ENCODE peak calls at places on chromosomes 4 and X, in nine cellular contexts. One of them, this sample, is unnamed.

GRCh38 chrX:109352121-109352556 is 129.7 kb downstream of the GUCY2F start:
- DNase-seq in PC-3: no peak
- DNase-seq in dorsolateral prefrontal cortex: no peak
- DNase-seq in AG04450: no peak
- DNase-seq in cardiac muscle cell: no peak
- DNase-seq in CD8-positive, alpha-beta memory T cell: no peak
- DNase-seq in mesenchymal stem cell: peak
- DNase-seq in spleen: no peak
- DNase-seq in brain microvascular endothelial cell: peak
- DNase-seq in this sample: no peak

GRCh38 chr4:2733001-2733843 is 22.9 kb downstream of the TNIP2 start:
- DNase-seq in AG04450: no peak
- DNase-seq in mesenchymal stem cell: no peak
- DNase-seq in PC-3: no peak
- DNase-seq in spleen: peak
- DNase-seq in brain microvascular endothelial cell: no peak
- DNase-seq in cardiac muscle cell: no peak
- DNase-seq in CD8-positive, alpha-beta memory T cell: no peak
- DNase-seq in dorsolateral prefrontal cortex: no peak
- DNase-seq in this sample: no peak

GRCh38 chr4:75892508-75892907 is 9.7 kb downstream of the PPEF2 start:
- DNase-seq in mesenchymal stem cell: no peak
- DNase-seq in PC-3: peak
- DNase-seq in brain microvascular endothelial cell: no peak
- DNase-seq in cardiac muscle cell: no peak
- DNase-seq in dorsolateral prefrontal cortex: no peak
- DNase-seq in CD8-positive, alpha-beta memory T cell: no peak
- DNase-seq in spleen: no peak
- DNase-seq in AG04450: no peak
- DNase-seq in this sample: no peak

GRCh38 chr4:1900087-1900433 is 28.9 kb downstream of the NSD2 start:
- DNase-seq in dorsolateral prefrontal cortex: no peak
- DNase-seq in AG04450: no peak
- DNase-seq in PC-3: no peak
- DNase-seq in CD8-positive, alpha-beta memory T cell: no peak
- DNase-seq in mesenchymal stem cell: no peak
- DNase-seq in brain microvascular endothelial cell: no peak
- DNase-seq in cardiac muscle cell: peak
- DNase-seq in spleen: no peak
- DNase-seq in this sample: no peak

GRCh38 chrX:8453619-8454018 is 11.0 kb upstream of the VCX3B start:
- DNase-seq in brain microvascular endothelial cell: no peak
- DNase-seq in mesenchymal stem cell: no peak
- DNase-seq in dorsolateral prefrontal cortex: no peak
- DNase-seq in PC-3: no peak
- DNase-seq in AG04450: no peak
- DNase-seq in CD8-positive, alpha-beta memory T cell: no peak
- DNase-seq in cardiac muscle cell: no peak
- DNase-seq in spleen: no peak
- DNase-seq in this sample: no peak

GRCh38 chrX:31168596-31168995 is 96.8 kb upstream of the FTHL17 start:
- DNase-seq in brain microvascular endothelial cell: no peak
- DNase-seq in AG04450: no peak
- DNase-seq in PC-3: no peak
- DNase-seq in cardiac muscle cell: no peak
- DNase-seq in dorsolateral prefrontal cortex: no peak
- DNase-seq in CD8-positive, alpha-beta memory T cell: no peak
- DNase-seq in spleen: no peak
- DNase-seq in mesenchymal stem cell: no peak
- DNase-seq in this sample: no peak

GRCh38 chr4:182862921-182863320 is 54.3 kb downstream of the DCTD start:
- DNase-seq in dorsolateral prefrontal cortex: no peak
- DNase-seq in brain microvascular endothelial cell: no peak
- DNase-seq in PC-3: no peak
- DNase-seq in spleen: peak
- DNase-seq in AG04450: no peak
- DNase-seq in cardiac muscle cell: no peak
- DNase-seq in mesenchymal stem cell: no peak
- DNase-seq in CD8-positive, alpha-beta memory T cell: no peak
- DNase-seq in this sample: no peak

GRCh38 chr4:174828845-174829701 is at the start of gene GLRA3:
- DNase-seq in brain microvascular endothelial cell: peak
- DNase-seq in mesenchymal stem cell: peak
- DNase-seq in dorsolateral prefrontal cortex: peak
- DNase-seq in cardiac muscle cell: peak
- DNase-seq in spleen: peak
- DNase-seq in CD8-positive, alpha-beta memory T cell: no peak
- DNase-seq in PC-3: peak
- DNase-seq in AG04450: no peak
- DNase-seq in this sample: peak

GRCh38 chr4:48699470-48699869 is 80.6 kb downstream of the FRYL start:
- DNase-seq in brain microvascular endothelial cell: peak
- DNase-seq in spleen: no peak
- DNase-seq in CD8-positive, alpha-beta memory T cell: no peak
- DNase-seq in mesenchymal stem cell: peak
- DNase-seq in PC-3: peak
- DNase-seq in AG04450: no peak
- DNase-seq in cardiac muscle cell: no peak
- DNase-seq in dorsolateral prefrontal cortex: no peak
- DNase-seq in this sample: no peak

GRCh38 chr4:150582881-150583286 is 933 bp downstream of the MAB21L2 start:
- DNase-seq in spleen: peak
- DNase-seq in PC-3: no peak
- DNase-seq in cardiac muscle cell: peak
- DNase-seq in dorsolateral prefrontal cortex: peak
- DNase-seq in brain microvascular endothelial cell: peak
- DNase-seq in CD8-positive, alpha-beta memory T cell: no peak
- DNase-seq in mesenchymal stem cell: peak
- DNase-seq in AG04450: no peak
- DNase-seq in this sample: no peak

GRCh38 chr4:78529569-78530209 is 21.9 kb upstream of the ANXA3 start:
- DNase-seq in brain microvascular endothelial cell: no peak
- DNase-seq in CD8-positive, alpha-beta memory T cell: no peak
- DNase-seq in PC-3: peak
- DNase-seq in dorsolateral prefrontal cortex: no peak
- DNase-seq in mesenchymal stem cell: peak
- DNase-seq in spleen: no peak
- DNase-seq in AG04450: no peak
- DNase-seq in cardiac muscle cell: no peak
- DNase-seq in this sample: no peak

GRCh38 chrX:149829751-149830191 is 48.0 kb downstream of the MAGEA9 start:
- DNase-seq in cardiac muscle cell: no peak
- DNase-seq in mesenchymal stem cell: peak
- DNase-seq in dorsolateral prefrontal cortex: no peak
- DNase-seq in PC-3: no peak
- DNase-seq in AG04450: no peak
- DNase-seq in spleen: no peak
- DNase-seq in CD8-positive, alpha-beta memory T cell: peak
- DNase-seq in brain microvascular endothelial cell: peak
- DNase-seq in this sample: no peak

GRCh38 chr4:100982345-100982744 is 365.0 kb downstream of the PPP3CA start:
- DNase-seq in cardiac muscle cell: no peak
- DNase-seq in mesenchymal stem cell: peak
- DNase-seq in AG04450: no peak
- DNase-seq in spleen: no peak
- DNase-seq in CD8-positive, alpha-beta memory T cell: no peak
- DNase-seq in PC-3: no peak
- DNase-seq in dorsolateral prefrontal cortex: no peak
- DNase-seq in brain microvascular endothelial cell: peak
- DNase-seq in this sample: no peak

GRCh38 chr4:100985576-100985975 is 361.8 kb downstream of the PPP3CA start:
- DNase-seq in dorsolateral prefrontal cortex: no peak
- DNase-seq in CD8-positive, alpha-beta memory T cell: no peak
- DNase-seq in mesenchymal stem cell: no peak
- DNase-seq in cardiac muscle cell: no peak
- DNase-seq in brain microvascular endothelial cell: no peak
- DNase-seq in AG04450: no peak
- DNase-seq in spleen: peak
- DNase-seq in PC-3: no peak
- DNase-seq in this sample: no peak

GRCh38 chr4:100986360-100986868 is 360.9 kb downstream of the PPP3CA start:
- DNase-seq in PC-3: no peak
- DNase-seq in CD8-positive, alpha-beta memory T cell: no peak
- DNase-seq in mesenchymal stem cell: peak
- DNase-seq in brain microvascular endothelial cell: peak
- DNase-seq in spleen: peak
- DNase-seq in dorsolateral prefrontal cortex: no peak
- DNase-seq in cardiac muscle cell: peak
- DNase-seq in AG04450: no peak
- DNase-seq in this sample: no peak

GRCh38 chr4:100983426-100983825 is 363.9 kb downstream of the PPP3CA start:
- DNase-seq in AG04450: no peak
- DNase-seq in PC-3: no peak
- DNase-seq in mesenchymal stem cell: peak
- DNase-seq in cardiac muscle cell: no peak
- DNase-seq in dorsolateral prefrontal cortex: no peak
- DNase-seq in spleen: no peak
- DNase-seq in brain microvascular endothelial cell: no peak
- DNase-seq in CD8-positive, alpha-beta memory T cell: no peak
- DNase-seq in this sample: no peak

DNA sequence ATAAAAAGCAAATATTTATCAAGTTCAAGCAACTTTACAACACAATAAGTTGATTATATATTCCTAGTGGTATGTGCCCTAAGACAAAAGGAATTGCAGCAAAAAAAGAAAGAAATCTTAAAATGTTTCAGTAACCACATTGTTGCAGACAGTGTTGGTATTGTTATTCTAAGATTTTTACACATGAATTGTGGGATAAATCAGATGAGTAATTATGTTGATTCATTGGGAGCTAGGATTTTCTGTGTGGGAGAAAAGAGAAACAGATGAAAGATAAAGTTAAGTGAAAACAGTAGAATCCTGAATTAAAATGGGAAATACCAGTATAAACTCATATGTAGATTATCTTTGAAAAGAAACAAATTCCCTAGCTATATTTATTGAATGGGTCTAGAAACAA is 362.4 kb downstream of the PPP3CA start:
- DNase-seq in spleen: no peak
- DNase-seq in cardiac muscle cell: no peak
- DNase-seq in AG04450: peak
- DNase-seq in CD8-positive, alpha-beta memory T cell: no peak
- DNase-seq in PC-3: peak
- DNase-seq in dorsolateral prefrontal cortex: no peak
- DNase-seq in brain microvascular endothelial cell: no peak
- DNase-seq in mesenchymal stem cell: no peak
- DNase-seq in this sample: no peak
- H3K27ac ChIP-seq in spleen: no peak
- H3K27ac ChIP-seq in cardiac muscle cell: no peak
- H3K27ac ChIP-seq in AG04450: no peak
- H3K27ac ChIP-seq in CD8-positive, alpha-beta memory T cell: no peak
- H3K27ac ChIP-seq in PC-3: peak
- H3K27ac ChIP-seq in dorsolateral prefrontal cortex: no peak
- H3K27ac ChIP-seq in brain microvascular endothelial cell: peak
- H3K27ac ChIP-seq in mesenchymal stem cell: peak
- H3K27ac ChIP-seq in this sample: no peak

GRCh38 chr4:3877236-3877635 is 111.1 kb downstream of the ADRA2C start:
- DNase-seq in spleen: no peak
- DNase-seq in PC-3: no peak
- DNase-seq in CD8-positive, alpha-beta memory T cell: no peak
- DNase-seq in mesenchymal stem cell: no peak
- DNase-seq in brain microvascular endothelial cell: peak
- DNase-seq in AG04450: no peak
- DNase-seq in cardiac muscle cell: no peak
- DNase-seq in dorsolateral prefrontal cortex: no peak
- DNase-seq in this sample: no peak
- H3K27ac ChIP-seq in spleen: no peak
- H3K27ac ChIP-seq in PC-3: no peak
- H3K27ac ChIP-seq in CD8-positive, alpha-beta memory T cell: no peak
- H3K27ac ChIP-seq in mesenchymal stem cell: no peak
- H3K27ac ChIP-seq in brain microvascular endothelial cell: no peak
- H3K27ac ChIP-seq in AG04450: no peak
- H3K27ac ChIP-seq in cardiac muscle cell: no peak
- H3K27ac ChIP-seq in dorsolateral prefrontal cortex: no peak
- H3K27ac ChIP-seq in this sample: no peak

GRCh38 chr4:107255596-107255995 is 219.5 kb upstream of the DKK2 start:
- DNase-seq in cardiac muscle cell: no peak
- DNase-seq in mesenchymal stem cell: peak
- DNase-seq in spleen: no peak
- DNase-seq in dorsolateral prefrontal cortex: no peak
- DNase-seq in PC-3: no peak
- DNase-seq in AG04450: no peak
- DNase-seq in CD8-positive, alpha-beta memory T cell: no peak
- DNase-seq in brain microvascular endothelial cell: no peak
- DNase-seq in this sample: no peak

GRCh38 chr4:107258359-107258758 is 222.2 kb upstream of the DKK2 start:
- DNase-seq in dorsolateral prefrontal cortex: no peak
- DNase-seq in PC-3: peak
- DNase-seq in brain microvascular endothelial cell: peak
- DNase-seq in AG04450: peak
- DNase-seq in cardiac muscle cell: no peak
- DNase-seq in spleen: no peak
- DNase-seq in mesenchymal stem cell: no peak
- DNase-seq in CD8-positive, alpha-beta memory T cell: no peak
- DNase-seq in this sample: no peak

GRCh38 chr4:107265859-107266258 is 229.7 kb upstream of the DKK2 start:
- DNase-seq in AG04450: no peak
- DNase-seq in mesenchymal stem cell: no peak
- DNase-seq in spleen: no peak
- DNase-seq in CD8-positive, alpha-beta memory T cell: no peak
- DNase-seq in brain microvascular endothelial cell: no peak
- DNase-seq in PC-3: no peak
- DNase-seq in cardiac muscle cell: no peak
- DNase-seq in dorsolateral prefrontal cortex: no peak
- DNase-seq in this sample: no peak

DNA sequence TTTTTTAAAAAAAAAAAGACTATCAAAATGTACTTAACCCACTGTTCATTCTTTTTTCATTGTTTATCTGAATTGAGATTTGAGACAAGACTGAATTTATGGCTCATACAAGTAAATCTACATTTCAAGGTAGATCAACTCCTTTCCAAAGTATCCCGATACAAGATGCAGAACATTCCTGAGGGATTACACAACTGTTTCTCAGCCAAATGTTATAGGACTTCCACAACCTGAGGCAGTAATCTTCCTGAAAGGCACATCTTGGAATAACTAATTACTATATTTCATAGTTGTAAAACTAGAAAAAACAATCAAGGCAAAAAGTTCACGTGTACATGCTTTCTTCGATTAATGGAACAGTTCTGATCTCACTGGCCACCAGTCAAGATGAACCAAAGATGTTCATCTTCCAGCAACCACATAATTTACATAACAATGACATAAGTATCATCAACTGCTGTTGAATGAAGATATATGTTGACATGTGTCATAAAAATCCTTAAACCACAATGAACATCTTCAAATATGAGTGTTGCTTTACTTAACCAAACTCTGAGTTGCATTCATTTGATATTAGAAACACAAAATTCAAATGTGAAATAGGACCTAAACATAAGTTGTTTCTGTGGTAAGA is 225.2 kb upstream of the DKK2 start:
- DNase-seq in PC-3: peak
- DNase-seq in mesenchymal stem cell: no peak
- DNase-seq in cardiac muscle cell: no peak
- DNase-seq in spleen: no peak
- DNase-seq in AG04450: no peak
- DNase-seq in brain microvascular endothelial cell: no peak
- DNase-seq in dorsolateral prefrontal cortex: no peak
- DNase-seq in CD8-positive, alpha-beta memory T cell: no peak
- DNase-seq in this sample: no peak
- H3K27ac ChIP-seq in PC-3: no peak
- H3K27ac ChIP-seq in mesenchymal stem cell: no peak
- H3K27ac ChIP-seq in cardiac muscle cell: no peak
- H3K27ac ChIP-seq in spleen: no peak
- H3K27ac ChIP-seq in AG04450: no peak
- H3K27ac ChIP-seq in brain microvascular endothelial cell: no peak
- H3K27ac ChIP-seq in dorsolateral prefrontal cortex: no peak
- H3K27ac ChIP-seq in CD8-positive, alpha-beta memory T cell: no peak
- H3K27ac ChIP-seq in this sample: no peak

GRCh38 chrX:71606536-71607216 is 11.6 kb downstream of the CXCR3 start:
- DNase-seq in PC-3: no peak
- DNase-seq in spleen: peak
- DNase-seq in CD8-positive, alpha-beta memory T cell: no peak
- DNase-seq in mesenchymal stem cell: no peak
- DNase-seq in cardiac muscle cell: no peak
- DNase-seq in brain microvascular endothelial cell: no peak
- DNase-seq in AG04450: no peak
- DNase-seq in dorsolateral prefrontal cortex: no peak
- DNase-seq in this sample: no peak
- H3K27ac ChIP-seq in PC-3: no peak
- H3K27ac ChIP-seq in spleen: peak
- H3K27ac ChIP-seq in CD8-positive, alpha-beta memory T cell: peak
- H3K27ac ChIP-seq in mesenchymal stem cell: no peak
- H3K27ac ChIP-seq in cardiac muscle cell: peak
- H3K27ac ChIP-seq in brain microvascular endothelial cell: no peak
- H3K27ac ChIP-seq in AG04450: no peak
- H3K27ac ChIP-seq in dorsolateral prefrontal cortex: no peak
- H3K27ac ChIP-seq in this sample: no peak

This sample was measured in substantia nigra.